ENCODE peak calls at places on chromosomes 13 and 19, in six cellular contexts. E is ureter, B is Right ventricle myocardium superior, I is NCI-H345, C is hepatic stellate cell, Q is IMR-90. G is an unnamed sample.

GRCh38 chr13:28761586-28761985 is 42.8 kb upstream of the SLC46A3 start:
- DNase-seq in E (no peak), B (no peak), I (no peak), C (no peak), Q (peak), G (no peak)

GRCh38 chr19:51018745-51019543 is 565 bp downstream of the KLK10 start:
- DNase-seq in E (no peak), B (no peak), I (no peak), C (no peak), Q (no peak), G (no peak)

GRCh38 chr19:34364830-34365462 is at the start of gene GPI:
- DNase-seq in E (peak), B (peak), I (peak), C (peak), Q (peak), G (peak)

GRCh38 chr13:85286081-85286480 is 513.1 kb downstream of the SLITRK6 start:
- DNase-seq in E (no peak), B (no peak), I (no peak), C (no peak), Q (peak), G (no peak)

GRCh38 chr13:94706101-94706853 is 6.1 kb downstream of the SOX21 start:
- DNase-seq in E (no peak), B (no peak), I (peak), C (no peak), Q (no peak), G (no peak)

GRCh38 chr19:28941833-28942232 is 271.1 kb downstream of the UQCRFS1 start:
- DNase-seq in E (no peak), B (no peak), I (no peak), C (no peak), Q (no peak), G (no peak)

GRCh38 chr13:26988059-26988769 is 183.4 kb downstream of the USP12 start:
- DNase-seq in E (no peak), B (peak), I (no peak), C (no peak), Q (no peak), G (no peak)

GRCh38 chr13:49308104-49308875 is 60.6 kb downstream of the CDADC1 start:
- DNase-seq in E (peak), B (peak), I (no peak), C (no peak), Q (peak), G (peak)

GRCh38 chr13:93259527-93260080 is 33.0 kb downstream of the GPC6 start:
- DNase-seq in E (no peak), B (no peak), I (no peak), C (no peak), Q (peak), G (no peak)

GRCh38 chr13:96216543-96216942 is 126.6 kb downstream of the HS6ST3 start:
- DNase-seq in E (no peak), B (no peak), I (no peak), C (no peak), Q (no peak), G (no peak)

GRCh38 chr19:15439078-15439799 is 10.5 kb downstream of the WIZ start:
- DNase-seq in E (no peak), B (no peak), I (no peak), C (no peak), Q (no peak), G (no peak)

GRCh38 chr13:72205773-72206172 is 338.8 kb upstream of the DACH1 start:
- DNase-seq in E (no peak), B (no peak), I (no peak), C (no peak), Q (no peak), G (no peak)

GRCh38 chr19:41416194-41416674 is 10.9 kb downstream of the B3GNT8 start:
- DNase-seq in E (no peak), B (no peak), I (no peak), C (no peak), Q (no peak), G (no peak)

GRCh38 chr19:45809643-45810159 is 5.4 kb downstream of the RSPH6A start:
- DNase-seq in E (no peak), B (no peak), I (peak), C (peak), Q (peak), G (no peak)

GRCh38 chr13:65378943-65379519 is 1851.1 kb downstream of the PCDH9 start:
- DNase-seq in E (no peak), B (no peak), I (peak), C (no peak), Q (peak), G (no peak)

GRCh38 chr19:351976-352625 is 7.5 kb upstream of the MIER2 start:
- DNase-seq in E (no peak), B (peak), I (no peak), C (no peak), Q (no peak), G (no peak)

GRCh38 chr19:1166872-1167573 is 7.0 kb downstream of the SBNO2 start:
- DNase-seq in E (peak), B (no peak), I (no peak), C (no peak), Q (no peak), G (no peak)

GRCh38 chr13:27339299-27339698 is 68.7 kb downstream of the RASL11A start:
- DNase-seq in E (no peak), B (no peak), I (no peak), C (no peak), Q (peak), G (no peak)

GRCh38 chr13:72163671-72164070 is 296.7 kb upstream of the DACH1 start:
- DNase-seq in E (no peak), B (no peak), I (no peak), C (no peak), Q (no peak), G (no peak)

GRCh38 chr19:39829702-39830275 is 4.2 kb downstream of the DYRK1B start:
- DNase-seq in E (no peak), B (no peak), I (no peak), C (no peak), Q (peak), G (no peak)

GRCh38 chr19:53463263-53463662 is 4.3 kb upstream of the ZNF813 start:
- DNase-seq in E (peak), B (peak), I (no peak), C (peak), Q (peak), G (peak)

GRCh38 chr19:43726736-43727592 is 11.1 kb downstream of the IRGC start:
- DNase-seq in E (no peak), B (peak), I (no peak), C (no peak), Q (no peak), G (peak)

G was measured in left ventricle myocardium inferior.